ENCODE peak calls at places on chromosomes 13 and 19, in five cellular contexts. R, B, V, J and I are unnamed samples.

GRCh38 chr19:38277969-38278680 is 13.8 kb downstream of the SPINT2 start:
- DNase-seq in R (no peak), B (no peak), V (no peak), J (no peak), I (no peak)

GRCh38 chr19:27738569-27739193 is 1474.3 kb downstream of the UQCRFS1 start:
- DNase-seq in R (no peak), B (no peak), V (no peak), J (no peak), I (no peak)

GRCh38 chr13:19860884-19861655 is 2.4 kb downstream of the ZMYM5 start:
- DNase-seq in R (no peak), B (peak; percentile 80), V (no peak), J (no peak), I (no peak)

GRCh38 chr19:6668696-6669095 is 1.3 kb downstream of the TNFSF14 start:
- DNase-seq in R (no peak), B (no peak), V (no peak), J (no peak), I (no peak)

GRCh38 chr19:33430674-33431277 is 57.3 kb downstream of the CEBPG start:
- DNase-seq in R (peak; percentile 66), B (peak; percentile 22), V (peak; percentile 67), J (peak; percentile 77), I (peak; percentile 78)

GRCh38 chr13:21060063-21060826 is 1.1 kb downstream of the LATS2 start:
- DNase-seq in R (peak; percentile 78), B (no peak), V (peak; percentile 25), J (no peak), I (no peak)

GRCh38 chr13:53782400-53783030 is 753.9 kb downstream of the OLFM4 start:
- DNase-seq in R (no peak), B (no peak), V (no peak), J (peak; percentile 21), I (peak; percentile 33)

GRCh38 chr19:10105241-10106099 is 692 bp upstream of the PPAN start:
- DNase-seq in R (no peak), B (no peak), V (peak; percentile 22), J (no peak), I (no peak)

GRCh38 chr13:37700887-37701286 is 102.3 kb upstream of the POSTN start:
- DNase-seq in R (no peak), B (no peak), V (no peak), J (no peak), I (no peak)

GRCh38 chr19:34145741-34146202 is 26.5 kb upstream of the LSM14A start:
- DNase-seq in R (no peak), B (peak; percentile 33), V (peak; percentile 38), J (peak; percentile 73), I (peak; percentile 59)

GRCh38 chr19:22605275-22606211 is 28.6 kb upstream of the ZNF492 start:
- DNase-seq in R (no peak), B (no peak), V (no peak), J (no peak), I (no peak)
- H3K9me3 ChIP-seq in R (no peaks in the 10 kb centered on the region), B (peaks cover 12% of the 10 kb centered on the region), V (peaks cover 4% of the 10 kb centered on the region), J (peaks cover 1% of the 10 kb centered on the region), I (peaks cover 100% of the 10 kb centered on the region)

DNA sequence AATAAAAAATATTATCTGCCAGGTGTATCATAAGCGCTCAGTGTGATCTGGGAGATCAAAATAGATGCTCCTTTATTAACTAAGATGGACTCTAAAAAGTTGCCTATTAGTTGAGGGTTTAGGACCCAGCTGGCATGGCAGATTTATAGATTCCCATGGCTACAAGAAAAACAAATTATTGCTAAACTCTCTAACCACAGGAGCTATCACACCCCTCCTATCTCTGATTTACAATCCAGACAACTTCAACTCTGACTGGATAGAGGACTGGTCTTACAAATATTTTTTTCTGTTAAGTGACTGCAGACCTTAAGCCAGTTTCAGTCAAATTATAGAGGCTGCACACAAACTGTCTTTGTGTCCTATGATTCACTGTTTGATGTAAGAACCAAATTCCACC is 45.4 kb upstream of the MYCBP2 start:
- DNase-seq in R (no peak), B (no peak), V (no peak), J (no peak), I (no peak)
- H3K9me3 ChIP-seq in R (no peaks in the 10 kb centered on the region), B (no peaks in the 10 kb centered on the region), V (no peaks in the 10 kb centered on the region), J (no peaks in the 10 kb centered on the region), I (no peaks in the 10 kb centered on the region)

GRCh38 chr19:53355739-53356138 is 9.8 kb upstream of the ZNF525 start:
- DNase-seq in R (no peak), B (no peak), V (no peak), J (no peak), I (no peak)
- H3K9me3 ChIP-seq in R (peaks cover 90% of the 10 kb centered on the region), B (peaks cover 35% of the 10 kb centered on the region), V (peaks cover 66% of the 10 kb centered on the region), J (peaks cover 41% of the 10 kb centered on the region), I (peaks cover 49% of the 10 kb centered on the region)

DNA sequence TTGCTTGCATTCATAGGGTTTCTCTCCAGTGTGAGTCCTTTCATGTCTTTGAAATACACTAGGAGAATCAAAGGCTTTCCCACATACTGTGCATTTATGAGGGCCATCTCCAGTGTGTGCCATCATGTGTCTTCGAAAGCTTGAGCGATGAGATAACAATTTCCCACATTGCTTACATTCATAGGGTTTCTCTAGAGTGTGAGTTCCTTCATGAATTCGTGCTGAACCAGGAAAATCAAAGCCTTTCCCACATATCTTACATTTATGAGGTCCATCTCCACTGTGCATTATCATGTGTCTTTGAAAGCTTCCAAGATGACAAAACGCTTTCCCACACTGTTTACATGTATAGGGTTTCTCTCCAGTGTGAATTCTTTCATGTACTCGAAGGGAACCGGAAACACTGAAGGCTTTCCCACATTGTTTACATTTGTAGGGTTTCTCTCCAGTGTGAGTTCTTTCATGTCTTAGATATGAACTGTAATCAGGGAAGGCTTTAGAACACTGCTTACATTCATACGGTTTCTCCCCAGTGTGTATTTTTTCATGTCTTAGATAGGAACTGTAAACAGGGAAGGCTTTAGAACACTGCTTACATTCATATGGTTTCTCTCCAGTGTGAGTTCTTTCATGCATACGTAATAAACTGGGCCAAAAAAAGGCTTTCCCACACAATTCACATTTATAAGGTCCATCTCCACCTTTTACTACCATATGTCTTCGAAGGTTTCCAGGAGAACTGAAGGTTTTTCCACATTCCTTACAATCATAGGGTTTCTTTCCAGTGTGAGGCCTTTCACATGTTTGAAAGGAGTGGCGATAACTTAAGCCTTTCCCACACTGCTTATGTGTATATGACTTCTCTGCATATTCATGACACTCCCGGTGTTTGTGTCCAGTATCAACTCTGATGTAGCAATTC is 21.4 kb downstream of the ZNF44 start:
- DNase-seq in R (no peak), B (no peak), V (no peak), J (no peak), I (no peak)
- H3K9me3 ChIP-seq in R (peaks cover 100% of the 10 kb centered on the region), B (peaks cover 40% of the 10 kb centered on the region), V (peaks cover 88% of the 10 kb centered on the region), J (peaks cover 19% of the 10 kb centered on the region), I (peaks cover 80% of the 10 kb centered on the region)